ENCODE peak calls at places on chromosome 15, in nine cellular contexts. One of them, this sample, is unnamed. For H3K4me1, the result is how much of the 10 kb centered on the place peaks cover.

GRCh38 chr15:94375997-94376396 is 144.6 kb downstream of the MCTP2 start:
- DNase-seq in astrocyte: no peak
- DNase-seq in HCT116: no peak
- DNase-seq in endothelial cell of umbilical vein: no peak
- DNase-seq in keratinocyte: no peak
- DNase-seq in H1: no peak
- DNase-seq in MM.1S: no peak
- DNase-seq in fibroblast of lung: no peak
- DNase-seq in K562: no peak
- DNase-seq in this sample: no peak

GRCh38 chr15:72593838-72594237 is 60.7 kb upstream of the GOLGA6B start:
- DNase-seq in astrocyte: no peak
- DNase-seq in HCT116: no peak
- DNase-seq in endothelial cell of umbilical vein: no peak
- DNase-seq in keratinocyte: no peak
- DNase-seq in H1: no peak
- DNase-seq in MM.1S: no peak
- DNase-seq in fibroblast of lung: no peak
- DNase-seq in K562: no peak
- DNase-seq in this sample: no peak

GRCh38 chr15:68524753-68525584 is 53.8 kb upstream of the CORO2B start:
- DNase-seq in astrocyte: peak
- DNase-seq in HCT116: no peak
- DNase-seq in endothelial cell of umbilical vein: no peak
- DNase-seq in keratinocyte: no peak
- DNase-seq in H1: no peak
- DNase-seq in MM.1S: no peak
- DNase-seq in fibroblast of lung: peak
- DNase-seq in K562: no peak
- DNase-seq in this sample: no peak

GRCh38 chr15:43769584-43770228 is 7.1 kb downstream of the ELL3 start:
- DNase-seq in astrocyte: peak
- DNase-seq in HCT116: no peak
- DNase-seq in endothelial cell of umbilical vein: peak
- DNase-seq in keratinocyte: no peak
- DNase-seq in H1: peak
- DNase-seq in MM.1S: peak
- DNase-seq in fibroblast of lung: peak
- DNase-seq in K562: peak
- DNase-seq in this sample: peak

GRCh38 chr15:31080618-31081017 is 20.9 kb downstream of the TRPM1 start:
- DNase-seq in astrocyte: no peak
- DNase-seq in HCT116: peak
- DNase-seq in endothelial cell of umbilical vein: peak
- DNase-seq in keratinocyte: no peak
- DNase-seq in H1: peak
- DNase-seq in MM.1S: no peak
- DNase-seq in fibroblast of lung: no peak
- DNase-seq in K562: peak
- DNase-seq in this sample: peak

GRCh38 chr15:23589012-23589411 is 23.5 kb downstream of the MKRN3 start:
- DNase-seq in astrocyte: no peak
- DNase-seq in HCT116: no peak
- DNase-seq in endothelial cell of umbilical vein: no peak
- DNase-seq in keratinocyte: no peak
- DNase-seq in H1: no peak
- DNase-seq in MM.1S: no peak
- DNase-seq in fibroblast of lung: no peak
- DNase-seq in K562: no peak
- DNase-seq in this sample: no peak

GRCh38 chr15:31377030-31377429 is 50.4 kb downstream of the KLF13 start:
- DNase-seq in astrocyte: no peak
- DNase-seq in HCT116: no peak
- DNase-seq in endothelial cell of umbilical vein: no peak
- DNase-seq in keratinocyte: no peak
- DNase-seq in H1: no peak
- DNase-seq in MM.1S: no peak
- DNase-seq in fibroblast of lung: no peak
- DNase-seq in K562: no peak
- DNase-seq in this sample: peak

GRCh38 chr15:69031013-69032001 is 16.8 kb downstream of the NOX5 start:
- DNase-seq in astrocyte: peak
- DNase-seq in HCT116: peak
- DNase-seq in endothelial cell of umbilical vein: peak
- DNase-seq in keratinocyte: no peak
- DNase-seq in H1: peak
- DNase-seq in MM.1S: no peak
- DNase-seq in fibroblast of lung: peak
- DNase-seq in K562: peak
- DNase-seq in this sample: peak

GRCh38 chr15:58628206-58629057 is 121.1 kb downstream of the ADAM10 start:
- DNase-seq in astrocyte: no peak
- DNase-seq in HCT116: no peak
- DNase-seq in endothelial cell of umbilical vein: peak
- DNase-seq in keratinocyte: no peak
- DNase-seq in H1: no peak
- DNase-seq in MM.1S: peak
- DNase-seq in fibroblast of lung: peak
- DNase-seq in K562: no peak
- DNase-seq in this sample: no peak

DNA sequence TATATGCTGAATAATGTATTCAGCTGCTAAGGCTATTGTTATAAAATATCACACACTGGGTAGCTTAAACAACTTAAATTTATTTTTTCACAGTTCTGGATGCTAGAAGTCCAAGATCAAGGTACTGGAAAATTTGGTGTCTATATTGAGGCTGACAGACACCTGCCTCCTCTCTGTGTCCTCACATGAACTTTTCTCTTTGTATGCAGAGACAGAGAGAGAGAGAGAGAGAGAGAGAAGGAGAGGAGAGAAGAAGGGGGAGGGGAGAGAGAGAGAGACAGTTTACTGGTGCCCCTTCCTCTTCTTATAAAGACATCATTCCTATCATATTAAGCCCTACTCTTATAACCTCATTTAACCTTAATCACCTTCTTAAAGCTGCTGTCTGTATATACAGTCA is 320.1 kb upstream of the THBS1 start:
- DNase-seq in astrocyte: no peak
- DNase-seq in HCT116: no peak
- DNase-seq in endothelial cell of umbilical vein: no peak
- DNase-seq in keratinocyte: no peak
- DNase-seq in H1: no peak
- DNase-seq in MM.1S: no peak
- DNase-seq in fibroblast of lung: no peak
- DNase-seq in K562: no peak
- DNase-seq in this sample: no peak
- H3K4me1 ChIP-seq in astrocyte: under half
- H3K4me1 ChIP-seq in HCT116: under half
- H3K4me1 ChIP-seq in endothelial cell of umbilical vein: under half
- H3K4me1 ChIP-seq in keratinocyte: under half
- H3K4me1 ChIP-seq in H1: under half
- H3K4me1 ChIP-seq in MM.1S: under half
- H3K4me1 ChIP-seq in fibroblast of lung: under half
- H3K4me1 ChIP-seq in K562: under half
- H3K4me1 ChIP-seq in this sample: under half

DNA sequence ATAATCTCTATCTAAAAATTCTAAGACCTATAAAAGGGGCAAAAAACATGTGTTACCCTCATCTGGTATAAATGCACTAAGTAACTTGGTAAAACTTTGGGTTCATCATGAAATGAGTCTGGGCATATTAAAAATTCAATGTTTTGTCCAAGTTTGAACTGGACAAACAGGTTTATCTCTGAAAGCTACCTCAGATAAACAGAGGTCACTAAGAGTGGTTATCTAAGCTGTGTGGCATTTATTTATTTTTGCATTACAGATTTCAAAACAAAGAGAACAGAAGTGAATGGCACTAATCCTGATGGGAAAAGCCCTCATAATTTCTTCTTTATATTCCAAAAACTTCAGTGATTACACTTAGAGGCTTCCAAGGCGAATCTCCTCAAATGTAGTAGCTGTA is 235.2 kb downstream of the RORA start:
- DNase-seq in astrocyte: no peak
- DNase-seq in HCT116: no peak
- DNase-seq in endothelial cell of umbilical vein: no peak
- DNase-seq in keratinocyte: no peak
- DNase-seq in H1: no peak
- DNase-seq in MM.1S: no peak
- DNase-seq in fibroblast of lung: no peak
- DNase-seq in K562: no peak
- DNase-seq in this sample: no peak
- TF ChIP-seq CTCF in astrocyte: no peak
- TF ChIP-seq CTCF in HCT116: no peak
- TF ChIP-seq CTCF in endothelial cell of umbilical vein: no peak
- TF ChIP-seq CTCF in keratinocyte: no peak
- TF ChIP-seq CTCF in H1: no peak
- TF ChIP-seq CTCF in MM.1S: no peak
- TF ChIP-seq CTCF in fibroblast of lung: no peak
- TF ChIP-seq CTCF in K562: no peak
- TF ChIP-seq CTCF in this sample: no peak

GRCh38 chr15:75673426-75674247 is 25.9 kb downstream of the SNX33 start:
- DNase-seq in astrocyte: peak
- DNase-seq in HCT116: no peak
- DNase-seq in endothelial cell of umbilical vein: no peak
- DNase-seq in keratinocyte: no peak
- DNase-seq in H1: no peak
- DNase-seq in MM.1S: no peak
- DNase-seq in fibroblast of lung: peak
- DNase-seq in K562: no peak
- DNase-seq in this sample: peak
- H3K9ac ChIP-seq in astrocyte: peak
- H3K9ac ChIP-seq in HCT116: peak
- H3K9ac ChIP-seq in endothelial cell of umbilical vein: no peak
- H3K9ac ChIP-seq in keratinocyte: peak
- H3K9ac ChIP-seq in H1: no peak
- H3K9ac ChIP-seq in MM.1S: no peak
- H3K9ac ChIP-seq in fibroblast of lung: peak
- H3K9ac ChIP-seq in K562: no peak
- H3K9ac ChIP-seq in this sample: peak

GRCh38 chr15:96124436-96124835 is 206.1 kb upstream of the NR2F2 start:
- DNase-seq in astrocyte: no peak
- DNase-seq in HCT116: no peak
- DNase-seq in endothelial cell of umbilical vein: no peak
- DNase-seq in keratinocyte: no peak
- DNase-seq in H1: no peak
- DNase-seq in MM.1S: no peak
- DNase-seq in fibroblast of lung: no peak
- DNase-seq in K562: no peak
- DNase-seq in this sample: no peak
- H3K4me1 ChIP-seq in astrocyte: under half
- H3K4me1 ChIP-seq in HCT116: half or more
- H3K4me1 ChIP-seq in endothelial cell of umbilical vein: under half
- H3K4me1 ChIP-seq in keratinocyte: under half
- H3K4me1 ChIP-seq in H1: under half
- H3K4me1 ChIP-seq in MM.1S: under half
- H3K4me1 ChIP-seq in fibroblast of lung: under half
- H3K4me1 ChIP-seq in K562: under half
- H3K4me1 ChIP-seq in this sample: under half

DNA sequence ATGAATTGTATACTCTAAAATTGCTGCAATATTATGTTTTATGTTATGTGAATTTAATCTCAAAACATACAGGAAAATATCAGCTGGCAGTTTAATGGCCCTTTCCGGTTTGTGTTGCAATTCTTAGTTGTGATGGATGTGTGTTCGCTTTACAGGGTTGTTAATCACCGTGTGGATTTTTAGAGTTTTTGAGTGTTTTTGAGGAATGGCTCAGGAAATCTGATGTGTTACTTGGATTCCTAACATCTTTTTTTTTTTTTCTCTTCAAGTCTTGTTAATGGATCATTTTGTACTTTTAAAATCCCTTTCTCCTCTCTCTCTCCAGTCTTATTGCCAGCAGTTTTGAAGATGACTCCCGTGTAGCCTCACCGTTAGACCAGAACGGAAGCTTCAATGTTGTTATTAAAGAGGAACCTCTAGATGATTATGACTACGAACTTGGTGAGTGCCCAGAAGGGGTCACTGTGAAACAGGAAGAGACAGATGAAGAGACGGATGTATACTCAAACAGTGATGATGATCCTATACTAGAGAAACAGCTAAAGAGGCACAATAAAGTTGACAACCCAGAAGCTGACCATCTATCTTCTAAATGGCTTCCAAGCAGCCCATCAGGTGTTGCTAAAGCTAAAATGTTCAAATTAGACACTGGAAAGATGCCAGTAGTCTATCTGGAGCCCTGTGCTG is 35.7 kb downstream of the MGA start:
- DNase-seq in astrocyte: peak
- DNase-seq in HCT116: peak
- DNase-seq in endothelial cell of umbilical vein: peak
- DNase-seq in keratinocyte: no peak
- DNase-seq in H1: no peak
- DNase-seq in MM.1S: no peak
- DNase-seq in fibroblast of lung: peak
- DNase-seq in K562: peak
- DNase-seq in this sample: no peak
- TF ChIP-seq CTCF in astrocyte: peak
- TF ChIP-seq CTCF in HCT116: peak
- TF ChIP-seq CTCF in endothelial cell of umbilical vein: no peak
- TF ChIP-seq CTCF in keratinocyte: peak
- TF ChIP-seq CTCF in H1: no peak
- TF ChIP-seq CTCF in MM.1S: no peak
- TF ChIP-seq CTCF in fibroblast of lung: peak
- TF ChIP-seq CTCF in K562: peak
- TF ChIP-seq CTCF in this sample: no peak

GRCh38 chr15:66565731-66566130 is at the start of gene LCTL:
- DNase-seq in astrocyte: peak
- DNase-seq in HCT116: no peak
- DNase-seq in endothelial cell of umbilical vein: no peak
- DNase-seq in keratinocyte: no peak
- DNase-seq in H1: no peak
- DNase-seq in MM.1S: peak
- DNase-seq in fibroblast of lung: peak
- DNase-seq in K562: peak
- DNase-seq in this sample: no peak

GRCh38 chr15:66570327-66570726 is 4.5 kb upstream of the LCTL start:
- DNase-seq in astrocyte: no peak
- DNase-seq in HCT116: no peak
- DNase-seq in endothelial cell of umbilical vein: no peak
- DNase-seq in keratinocyte: no peak
- DNase-seq in H1: no peak
- DNase-seq in MM.1S: no peak
- DNase-seq in fibroblast of lung: no peak
- DNase-seq in K562: no peak
- DNase-seq in this sample: no peak

GRCh38 chr15:66566963-66567531 is 1.2 kb upstream of the LCTL start:
- DNase-seq in astrocyte: peak
- DNase-seq in HCT116: peak
- DNase-seq in endothelial cell of umbilical vein: peak
- DNase-seq in keratinocyte: no peak
- DNase-seq in H1: peak
- DNase-seq in MM.1S: peak
- DNase-seq in fibroblast of lung: peak
- DNase-seq in K562: peak
- DNase-seq in this sample: peak

GRCh38 chr15:66569461-66570137 is 3.8 kb upstream of the LCTL start:
- DNase-seq in astrocyte: no peak
- DNase-seq in HCT116: no peak
- DNase-seq in endothelial cell of umbilical vein: no peak
- DNase-seq in keratinocyte: no peak
- DNase-seq in H1: no peak
- DNase-seq in MM.1S: no peak
- DNase-seq in fibroblast of lung: no peak
- DNase-seq in K562: no peak
- DNase-seq in this sample: no peak

GRCh38 chr15:66567897-66568296 is 2.1 kb upstream of the LCTL start:
- DNase-seq in astrocyte: no peak
- DNase-seq in HCT116: no peak
- DNase-seq in endothelial cell of umbilical vein: no peak
- DNase-seq in keratinocyte: no peak
- DNase-seq in H1: no peak
- DNase-seq in MM.1S: no peak
- DNase-seq in fibroblast of lung: no peak
- DNase-seq in K562: no peak
- DNase-seq in this sample: no peak
- H3K9ac ChIP-seq in astrocyte: no peak
- H3K9ac ChIP-seq in HCT116: no peak
- H3K9ac ChIP-seq in endothelial cell of umbilical vein: no peak
- H3K9ac ChIP-seq in keratinocyte: no peak
- H3K9ac ChIP-seq in H1: no peak
- H3K9ac ChIP-seq in MM.1S: no peak
- H3K9ac ChIP-seq in fibroblast of lung: no peak
- H3K9ac ChIP-seq in K562: no peak
- H3K9ac ChIP-seq in this sample: no peak